ENCODE peak calls at places on chromosome X, in six cellular contexts. A is Right ventricle myocardium superior; G is mesothelial cell of epicardium; T is AG04449; I is T-helper 9 cell; V is stimulated activated CD4-positive, alpha-beta T cell treated with anti-CD3 and anti-CD28 coated beads, Interleukin-1b, Interleukin-23, amount 100 ng/mL, for 1 hour. H is an unnamed sample.

GRCh38 chrX:17500145-17500579 is 125.2 kb downstream of the NHS start:
- DNase-seq in A (no peak), G (no peak), T (peak; percentile 65), I (no peak), V (no peak), H (no peak)

GRCh38 chrX:152958047-152958446 is 35.9 kb downstream of the PNMA5 start:
- DNase-seq in A (no peak), G (no peak), T (no peak), I (no peak), V (no peak), H (no peak)

GRCh38 chrX:68650491-68650890 is 3.0 kb downstream of the STARD8 start:
- DNase-seq in A (no peak), G (no peak), T (no peak), I (no peak), V (no peak), H (no peak)

GRCh38 chrX:38861489-38861888 is 60.2 kb downstream of the MID1IP1 start:
- DNase-seq in A (no peak), G (no peak), T (no peak), I (no peak), V (no peak), H (no peak)

GRCh38 chrX:144730486-144730885 is 516.8 kb upstream of the SPANXN1 start:
- DNase-seq in A (no peak), G (no peak), T (no peak), I (no peak), V (no peak), H (no peak)

GRCh38 chrX:153643431-153644351 is 3.3 kb upstream of the DUSP9 start:
- DNase-seq in A (no peak), G (no peak), T (no peak), I (no peak), V (no peak), H (no peak)

GRCh38 chrX:38879631-38880220 is 78.5 kb downstream of the MID1IP1 start:
- DNase-seq in A (peak; percentile 61), G (no peak), T (no peak), I (no peak), V (no peak), H (no peak)

GRCh38 chrX:115503099-115503498 is 57.9 kb upstream of the PLS3 start:
- DNase-seq in A (no peak), G (no peak), T (no peak), I (no peak), V (no peak), H (no peak)

GRCh38 chrX:9729161-9729885 is 36.3 kb downstream of the GPR143 start:
- DNase-seq in A (no peak), G (no peak), T (no peak), I (no peak), V (no peak), H (no peak)

GRCh38 chrX:86028681-86029080 is 18.7 kb downstream of the CHM start:
- DNase-seq in A (no peak), G (no peak), T (no peak), I (no peak), V (no peak), H (no peak)

GRCh38 chrX:72236841-72237240 is 2.0 kb downstream of the ERCC6L start:
- DNase-seq in A (no peak), G (no peak), T (no peak), I (no peak), V (no peak), H (no peak)

GRCh38 chrX:65821721-65822496 is 154.5 kb downstream of the MSN start:
- DNase-seq in A (peak; percentile 43), G (no peak), T (no peak), I (peak; percentile 6), V (no peak), H (no peak)

GRCh38 chrX:140817943-140818342 is 108.4 kb downstream of the LINC00632 start:
- DNase-seq in A (no peak), G (no peak), T (no peak), I (no peak), V (no peak), H (no peak)

GRCh38 chrX:136250191-136251041 is 784 bp downstream of the MAP7D3 start:
- DNase-seq in A (no peak), G (no peak), T (no peak), I (peak; percentile 2), V (no peak), H (no peak)

GRCh38 chrX:25028726-25029125 is 13.0 kb upstream of the ARX start:
- DNase-seq in A (no peak), G (no peak), T (no peak), I (no peak), V (no peak), H (no peak)

GRCh38 chrX:108312938-108313337 is 125.3 kb downstream of the COL4A6 start:
- DNase-seq in A (peak; percentile 46), G (no peak), T (no peak), I (no peak), V (no peak), H (no peak)

H was measured in lung.